ENCODE peak calls at places on chromosomes 5 and 9, in five cellular contexts. C is A549, N is K562, L is ovary, D is iPS DF 6.9. S is an unnamed sample.

GRCh38 chr5:138981131-138981530 is 106.0 kb upstream of the LRRTM2 start:
- DNase-seq in C (no peak), N (no peak), L (no peak), D (no peak), S (peak)

GRCh38 chr9:9536481-9536880 is 1076.3 kb downstream of the PTPRD start:
- DNase-seq in C (no peak), N (no peak), L (no peak), D (no peak), S (no peak)

GRCh38 chr9:112119225-112120045 is 55.7 kb downstream of the SUSD1 start:
- DNase-seq in C (peak), N (no peak), L (no peak), D (no peak), S (no peak)

GRCh38 chr9:94639996-94640376 is 668 bp upstream of the FBP1 start:
- DNase-seq in C (no peak), N (no peak), L (no peak), D (no peak), S (no peak)

GRCh38 chr9:33867747-33868429 is 50.9 kb downstream of the UBE2R2 start:
- DNase-seq in C (no peak), N (no peak), L (peak), D (no peak), S (no peak)

GRCh38 chr5:158752656-158752973 is 347.1 kb downstream of the EBF1 start:
- DNase-seq in C (no peak), N (no peak), L (no peak), D (no peak), S (no peak)

GRCh38 chr5:11050596-11051304 is 289.7 kb upstream of the DAP start:
- DNase-seq in C (no peak), N (no peak), L (no peak), D (no peak), S (no peak)

GRCh38 chr9:101572316-101572715 is 22.5 kb downstream of the PPP3R2 start:
- DNase-seq in C (no peak), N (no peak), L (no peak), D (no peak), S (no peak)

GRCh38 chr9:7237473-7238243 is 479.9 kb downstream of the KDM4C start:
- DNase-seq in C (no peak), N (no peak), L (no peak), D (no peak), S (peak)

GRCh38 chr5:35354751-35355150 is 124.5 kb upstream of the PRLR start:
- DNase-seq in C (no peak), N (no peak), L (no peak), D (no peak), S (no peak)

GRCh38 chr5:38257236-38258036 is 923 bp upstream of the EGFLAM start:
- DNase-seq in C (no peak), N (no peak), L (peak), D (no peak), S (no peak)

GRCh38 chr5:95668728-95669127 is 14.1 kb downstream of the SPATA9 start:
- DNase-seq in C (no peak), N (no peak), L (no peak), D (no peak), S (no peak)

GRCh38 chr9:97602430-97602829 is 30.7 kb downstream of the TSTD2 start:
- DNase-seq in C (no peak), N (no peak), L (no peak), D (no peak), S (no peak)

DNA sequence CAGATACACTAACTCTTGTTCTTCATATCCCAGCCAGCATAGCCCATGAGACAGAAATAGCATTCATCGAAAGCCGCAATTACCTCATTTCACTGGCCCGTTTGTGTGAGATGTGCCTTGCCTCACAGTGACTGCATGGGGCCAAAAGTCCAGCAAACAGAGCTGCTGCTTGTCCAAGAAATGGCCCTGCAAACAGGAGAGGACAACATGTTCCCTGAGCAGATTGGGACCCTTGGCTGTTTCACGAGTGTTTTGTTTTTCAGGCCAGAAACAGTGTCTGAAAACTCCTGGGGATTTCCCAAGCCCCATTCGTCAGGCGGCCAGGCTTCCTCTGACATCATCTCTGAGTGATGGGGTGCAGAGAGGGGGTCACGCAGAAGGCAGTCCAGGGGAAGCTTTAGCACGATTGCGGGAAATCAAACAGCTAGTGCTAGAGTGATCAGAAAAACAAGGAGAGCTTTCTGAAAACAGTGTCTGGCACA is 503.6 kb upstream of the PAPPA start:
- DNase-seq in C (no peak), N (no peak), L (no peak), D (no peak), S (peak)
- H3K4me3 ChIP-seq in C (no peak), N (no peak), L (no peak), D (no peak), S (no peak)

DNA sequence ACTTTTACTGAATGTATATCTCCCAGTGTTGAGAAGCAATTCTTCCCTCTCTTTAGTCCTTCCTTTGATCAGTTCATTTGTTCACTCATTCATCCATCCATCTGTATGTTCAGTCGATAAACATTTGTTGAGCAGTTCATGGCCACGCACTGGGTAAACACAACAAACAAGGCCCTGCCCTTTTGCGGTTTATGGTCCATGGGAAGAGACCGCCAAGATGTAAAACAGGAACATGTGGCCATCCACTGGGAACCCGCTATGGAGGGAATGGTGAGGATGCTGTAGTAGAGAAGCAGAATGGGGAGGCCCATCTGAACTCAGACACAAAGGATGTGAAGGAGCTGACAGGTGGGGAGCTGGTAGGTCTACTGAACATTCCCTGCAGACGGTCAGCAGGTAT is 102.7 kb upstream of the SPRY4 start:
- DNase-seq in C (no peak), N (no peak), L (no peak), D (no peak), S (no peak)
- H3K27ac ChIP-seq in C (no peak), N (no peak), L (no peak), D (no peak), S (peak)

DNA sequence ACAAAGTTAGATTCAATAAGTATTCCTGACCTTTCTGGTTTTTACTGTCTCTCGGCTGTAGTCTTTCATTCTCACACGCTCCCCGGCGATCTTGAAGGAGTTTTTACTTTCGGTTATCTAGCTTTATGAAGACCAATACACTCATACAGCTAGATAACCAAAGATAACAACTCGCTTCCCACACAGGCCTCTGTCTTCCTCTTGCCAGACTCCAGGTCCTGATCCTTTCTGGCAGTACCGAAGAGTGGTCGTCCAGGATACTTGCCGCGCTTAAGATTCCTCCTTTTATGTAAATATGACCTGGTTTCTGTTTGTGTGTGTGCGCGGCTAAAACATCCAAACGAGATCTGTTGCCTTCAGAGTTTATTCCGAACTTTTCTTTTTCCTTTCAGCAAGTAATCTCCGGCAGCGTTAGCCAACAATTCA is 216.2 kb downstream of the MEF2C start:
- DNase-seq in C (no peak), N (no peak), L (no peak), D (no peak), S (no peak)
- H3K4me3 ChIP-seq in C (no peak), N (peak), L (peak), D (peak), S (peak)

GRCh38 chr5:71632168-71632567 is 45.0 kb downstream of the MCCC2 start:
- DNase-seq in C (no peak), N (no peak), L (no peak), D (no peak), S (no peak)
- H3K27ac ChIP-seq in C (no peak), N (no peak), L (no peak), D (no peak), S (no peak)

DNA sequence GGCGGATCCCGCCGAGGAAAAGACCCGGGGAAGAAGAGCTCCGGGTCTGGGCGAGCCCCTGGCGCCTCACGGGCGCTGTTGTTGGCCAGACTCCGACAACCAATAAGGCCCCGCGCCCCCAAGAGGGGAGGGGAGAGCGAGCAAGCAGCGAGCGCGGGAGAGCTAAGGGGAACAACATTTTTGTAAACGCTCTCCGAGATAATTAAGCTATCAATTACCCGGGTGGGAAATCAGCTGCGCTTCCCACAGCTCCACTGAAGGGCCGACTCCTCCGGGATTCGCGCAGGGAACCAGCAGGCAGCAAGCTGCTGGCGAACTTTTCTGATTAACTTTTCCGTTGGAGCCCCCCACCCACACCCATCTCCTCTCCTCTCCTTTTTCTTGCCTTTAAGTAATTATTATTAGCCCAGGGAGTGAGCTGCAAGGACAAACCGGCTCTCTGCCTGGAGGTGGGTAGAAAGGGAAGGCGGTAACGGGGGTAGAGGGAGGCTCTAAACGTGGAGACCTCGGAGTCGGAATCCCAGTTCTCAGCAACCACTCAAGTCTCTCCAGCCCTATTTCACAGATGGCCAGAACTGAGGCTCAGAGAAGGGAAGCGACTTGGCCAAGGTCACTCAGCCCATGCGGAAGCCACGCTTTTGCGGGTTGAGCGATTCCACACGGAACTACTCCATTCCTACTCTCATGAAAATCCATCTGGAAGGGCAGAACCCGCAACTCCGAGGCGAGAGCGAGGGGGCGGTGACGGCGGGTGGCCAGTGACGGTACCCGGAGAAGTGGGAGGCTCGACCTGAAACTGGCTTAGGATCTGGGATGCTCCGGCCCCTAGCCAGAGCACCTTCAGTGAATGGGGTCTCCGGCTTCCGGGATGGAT is 1.3 kb downstream of the ASTN2 start:
- DNase-seq in C (no peak), N (no peak), L (no peak), D (no peak), S (no peak)
- H3K4me3 ChIP-seq in C (peak), N (no peak), L (no peak), D (peak), S (no peak)

GRCh38 chr5:135705230-135705631 is 126.4 kb upstream of the CXCL14 start:
- DNase-seq in C (no peak), N (no peak), L (no peak), D (no peak), S (no peak)

GRCh38 chr5:135705941-135706340 is 127.2 kb upstream of the CXCL14 start:
- DNase-seq in C (no peak), N (no peak), L (no peak), D (no peak), S (no peak)

GRCh38 chr5:135703026-135703550 is 124.3 kb upstream of the CXCL14 start:
- DNase-seq in C (no peak), N (no peak), L (no peak), D (no peak), S (no peak)

GRCh38 chr5:135706474-135706873 is 127.7 kb upstream of the CXCL14 start:
- DNase-seq in C (no peak), N (no peak), L (no peak), D (no peak), S (no peak)

DNA sequence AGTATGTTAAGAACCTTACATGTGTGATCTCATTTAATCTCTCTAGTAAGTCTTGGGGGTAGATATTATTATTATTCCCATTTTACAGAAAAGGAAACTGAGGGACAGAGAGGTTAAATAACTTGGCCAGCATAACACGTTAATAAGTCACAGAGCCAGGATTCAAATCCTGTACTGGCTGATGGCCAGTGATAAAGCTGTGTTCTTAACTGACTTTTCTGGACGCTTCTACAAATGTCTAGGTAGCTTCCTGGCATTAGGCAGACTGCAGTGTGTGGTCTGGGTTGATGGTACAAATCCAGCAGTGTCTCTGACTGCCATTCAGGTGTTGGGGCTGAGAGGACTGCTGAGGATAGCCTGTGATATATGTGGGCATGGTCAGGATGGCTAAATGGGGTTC is 125.8 kb upstream of the CXCL14 start:
- DNase-seq in C (no peak), N (no peak), L (no peak), D (no peak), S (no peak)
- H3K27ac ChIP-seq in C (no peak), N (no peak), L (no peak), D (no peak), S (no peak)

DNA sequence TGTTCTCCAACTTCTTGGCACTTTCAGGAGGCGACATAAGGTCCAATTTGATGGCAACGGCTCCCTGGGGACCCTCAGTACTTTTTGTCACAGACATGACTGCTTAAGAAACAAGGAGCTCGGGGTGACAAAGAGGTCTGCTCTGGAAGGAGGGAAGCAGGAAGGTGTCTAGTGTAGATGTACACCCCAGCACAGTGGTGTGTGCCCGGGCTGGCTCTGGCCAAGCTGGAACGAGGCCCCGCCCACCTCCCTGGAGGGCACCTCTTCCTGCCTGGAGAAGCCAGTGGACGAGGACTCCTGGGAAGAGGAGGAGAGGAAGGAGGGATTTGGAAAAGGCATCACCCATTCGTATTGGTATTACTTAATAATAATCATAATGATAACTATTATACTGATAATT is at the start of gene SLC36A2:
- DNase-seq in C (no peak), N (no peak), L (no peak), D (no peak), S (no peak)
- H3K4me3 ChIP-seq in C (no peak), N (no peak), L (no peak), D (no peak), S (no peak)

S was measured in brain microvascular endothelial cell.